ENCODE peak calls at places on chromosome 16, in six cellular contexts. U, S, M, H, W and R are unnamed samples.

GRCh38 chr16:15879255-15879804 is 9.1 kb downstream of the CEP20 start:
- DNase-seq in U (no peak), S (no peak), M (peak; percentile 96), H (no peak), W (no peak), R (no peak)

GRCh38 chr16:50338371-50339231 is 30.2 kb downstream of the BRD7 start:
- DNase-seq in U (no peak), S (peak; percentile 47), M (peak; percentile 45), H (no peak), W (no peak), R (no peak)

GRCh38 chr16:75196826-75197225 is 10.1 kb downstream of the CTRB2 start:
- DNase-seq in U (no peak), S (no peak), M (no peak), H (peak; percentile 5), W (no peak), R (no peak)

GRCh38 chr16:80300456-80300855 is 240.3 kb upstream of the DYNLRB2 start:
- DNase-seq in U (no peak), S (no peak), M (no peak), H (no peak), W (no peak), R (no peak)

GRCh38 chr16:88856122-88856827 is 472 bp downstream of the GALNS start:
- DNase-seq in U (no peak), S (no peak), M (no peak), H (no peak), W (no peak), R (no peak)

GRCh38 chr16:67164599-67165061 is at the start of gene HSF4:
- DNase-seq in U (peak; percentile 83), S (no peak), M (no peak), H (peak; percentile 79), W (no peak), R (no peak)

GRCh38 chr16:47008612-47009011 is 35.1 kb upstream of the DNAJA2 start:
- DNase-seq in U (no peak), S (no peak), M (no peak), H (no peak), W (no peak), R (no peak)

GRCh38 chr16:28146536-28146935 is 65.2 kb downstream of the XPO6 start:
- DNase-seq in U (no peak), S (no peak), M (no peak), H (no peak), W (no peak), R (no peak)

GRCh38 chr16:51180719-51181494 is 29.8 kb upstream of the SALL1 start:
- DNase-seq in U (no peak), S (no peak), M (no peak), H (no peak), W (no peak), R (no peak)

GRCh38 chr16:12362482-12363458 is 386.2 kb downstream of the SNX29 start:
- DNase-seq in U (peak; percentile 65), S (no peak), M (peak; percentile 60), H (no peak), W (no peak), R (no peak)

GRCh38 chr16:4011225-4011939 is 104.9 kb downstream of the ADCY9 start:
- DNase-seq in U (no peak), S (no peak), M (no peak), H (no peak), W (no peak), R (no peak)

GRCh38 chr16:74035816-74036215 is 260.8 kb upstream of the PSMD7 start:
- DNase-seq in U (no peak), S (no peak), M (peak; percentile 2), H (no peak), W (no peak), R (no peak)

GRCh38 chr16:85800321-85800669 is 800 bp downstream of the COX4I1 start:
- DNase-seq in U (no peak), S (peak; percentile 6), M (peak; percentile 27), H (no peak), W (no peak), R (no peak)

GRCh38 chr16:76964464-76965154 is 226.4 kb upstream of the MON1B start:
- DNase-seq in U (no peak), S (no peak), M (no peak), H (no peak), W (no peak), R (no peak)

GRCh38 chr16:85862476-85863383 is 36.2 kb upstream of the IRF8 start:
- DNase-seq in U (no peak), S (no peak), M (no peak), H (no peak), W (no peak), R (no peak)

GRCh38 chr16:84404936-84405640 is 36.8 kb downstream of the ATP2C2 start:
- DNase-seq in U (no peak), S (no peak), M (no peak), H (no peak), W (no peak), R (no peak)

GRCh38 chr16:23679274-23679985 is 741 bp downstream of the PLK1 start:
- DNase-seq in U (no peak), S (peak; percentile 21), M (no peak), H (no peak), W (no peak), R (peak; percentile 1)

GRCh38 chr16:49733278-49734009 is 122.5 kb downstream of the ZNF423 start:
- DNase-seq in U (no peak), S (no peak), M (no peak), H (no peak), W (no peak), R (no peak)

GRCh38 chr16:72099377-72099818 is 5.8 kb downstream of the DHX38 start:
- DNase-seq in U (no peak), S (peak; percentile 28), M (peak; percentile 38), H (peak; percentile 41), W (peak; percentile 20), R (peak; percentile 2)

GRCh38 chr16:17331071-17331521 is 139.7 kb downstream of the XYLT1 start:
- DNase-seq in U (peak; percentile 77), S (no peak), M (peak; percentile 87), H (no peak), W (no peak), R (no peak)

GRCh38 chr16:3935921-3936320 is 55.4 kb upstream of the CREBBP start:
- DNase-seq in U (no peak), S (no peak), M (no peak), H (no peak), W (no peak), R (no peak)

GRCh38 chr16:49650603-49651002 is 205.3 kb downstream of the ZNF423 start:
- DNase-seq in U (no peak), S (no peak), M (no peak), H (no peak), W (no peak), R (no peak)

GRCh38 chr16:49024016-49024415 is 257.6 kb downstream of the CBLN1 start:
- DNase-seq in U (no peak), S (no peak), M (no peak), H (no peak), W (no peak), R (no peak)

GRCh38 chr16:76932541-76933211 is 258.3 kb upstream of the MON1B start:
- DNase-seq in U (no peak), S (no peak), M (no peak), H (no peak), W (no peak), R (no peak)

GRCh38 chr16:12819126-12820117 is 15.7 kb upstream of the CPPED1 start:
- DNase-seq in U (peak; percentile 72), S (peak; percentile 63), M (peak; percentile 57), H (peak; percentile 74), W (peak; percentile 69), R (peak; percentile 47)

GRCh38 chr16:9843424-9844013 is 338.7 kb downstream of the GRIN2A start:
- DNase-seq in U (no peak), S (no peak), M (peak; percentile 49), H (no peak), W (no peak), R (no peak)

GRCh38 chr16:49378238-49378637 is 4.6 kb downstream of the C16orf78 start:
- DNase-seq in U (no peak), S (no peak), M (no peak), H (no peak), W (no peak), R (no peak)

GRCh38 chr16:67229906-67230808 is 3.2 kb downstream of the TMEM208 start:
- DNase-seq in U (no peak), S (no peak), M (no peak), H (no peak), W (no peak), R (no peak)

GRCh38 chr16:72898216-72898825 is 149.6 kb downstream of the ZFHX3 start:
- DNase-seq in U (no peak), S (no peak), M (no peak), H (no peak), W (no peak), R (no peak)

GRCh38 chr16:4263504-4264436 is 9.1 kb downstream of the TFAP4 start:
- DNase-seq in U (peak; percentile 79), S (no peak), M (peak; percentile 97), H (peak; percentile 47), W (no peak), R (no peak)

GRCh38 chr16:77579283-77579985 is 142.9 kb upstream of the NUDT7 start:
- DNase-seq in U (no peak), S (no peak), M (peak; percentile 36), H (no peak), W (no peak), R (no peak)